ENCODE peak calls at places on chromosomes 5 and 9, in eight cellular contexts. One of them, this sample, is unnamed. For H3K27me3, the result is how much of the 10 kb centered on the place peaks cover.

GRCh38 chr9:108017671-108018070 is 528.1 kb upstream of the KLF4 start:
- DNase-seq in body of pancreas: no peak
- DNase-seq in HCT116: no peak
- DNase-seq in neural progenitor cell: peak
- DNase-seq in sigmoid colon: no peak
- DNase-seq in dorsolateral prefrontal cortex: no peak
- DNase-seq in mammary epithelial cell: peak
- DNase-seq in SJSA1: no peak
- DNase-seq in this sample: no peak

GRCh38 chr5:101080485-101081240 is 177.6 kb upstream of the ST8SIA4 start:
- DNase-seq in body of pancreas: no peak
- DNase-seq in HCT116: no peak
- DNase-seq in neural progenitor cell: no peak
- DNase-seq in sigmoid colon: no peak
- DNase-seq in dorsolateral prefrontal cortex: no peak
- DNase-seq in mammary epithelial cell: no peak
- DNase-seq in SJSA1: no peak
- DNase-seq in this sample: no peak

GRCh38 chr5:96257904-96258303 is 175.1 kb downstream of the PCSK1 start:
- DNase-seq in body of pancreas: no peak
- DNase-seq in HCT116: no peak
- DNase-seq in neural progenitor cell: no peak
- DNase-seq in sigmoid colon: no peak
- DNase-seq in dorsolateral prefrontal cortex: no peak
- DNase-seq in mammary epithelial cell: peak
- DNase-seq in SJSA1: peak
- DNase-seq in this sample: no peak

GRCh38 chr5:172194985-172195774 is 1.2 kb downstream of the EFCAB9 start:
- DNase-seq in body of pancreas: no peak
- DNase-seq in HCT116: no peak
- DNase-seq in neural progenitor cell: peak
- DNase-seq in sigmoid colon: no peak
- DNase-seq in dorsolateral prefrontal cortex: no peak
- DNase-seq in mammary epithelial cell: no peak
- DNase-seq in SJSA1: no peak
- DNase-seq in this sample: no peak

GRCh38 chr9:129473523-129474244 is 147.2 kb downstream of the C9orf50 start:
- DNase-seq in body of pancreas: no peak
- DNase-seq in HCT116: no peak
- DNase-seq in neural progenitor cell: no peak
- DNase-seq in sigmoid colon: peak
- DNase-seq in dorsolateral prefrontal cortex: no peak
- DNase-seq in mammary epithelial cell: peak
- DNase-seq in SJSA1: no peak
- DNase-seq in this sample: no peak

GRCh38 chr5:152372875-152373274 is 32.2 kb downstream of the NMUR2 start:
- DNase-seq in body of pancreas: no peak
- DNase-seq in HCT116: no peak
- DNase-seq in neural progenitor cell: no peak
- DNase-seq in sigmoid colon: no peak
- DNase-seq in dorsolateral prefrontal cortex: no peak
- DNase-seq in mammary epithelial cell: peak
- DNase-seq in SJSA1: no peak
- DNase-seq in this sample: no peak

GRCh38 chr9:31519826-31520225 is 864.6 kb upstream of the ACO1 start:
- DNase-seq in body of pancreas: no peak
- DNase-seq in HCT116: no peak
- DNase-seq in neural progenitor cell: no peak
- DNase-seq in sigmoid colon: no peak
- DNase-seq in dorsolateral prefrontal cortex: no peak
- DNase-seq in mammary epithelial cell: no peak
- DNase-seq in SJSA1: no peak
- DNase-seq in this sample: no peak

GRCh38 chr9:124344291-124345050 is 70.8 kb downstream of the PSMB7 start:
- DNase-seq in body of pancreas: no peak
- DNase-seq in HCT116: no peak
- DNase-seq in neural progenitor cell: no peak
- DNase-seq in sigmoid colon: no peak
- DNase-seq in dorsolateral prefrontal cortex: no peak
- DNase-seq in mammary epithelial cell: no peak
- DNase-seq in SJSA1: no peak
- DNase-seq in this sample: no peak

GRCh38 chr9:131982683-131983239 is 96.9 kb downstream of the MED27 start:
- DNase-seq in body of pancreas: no peak
- DNase-seq in HCT116: no peak
- DNase-seq in neural progenitor cell: no peak
- DNase-seq in sigmoid colon: no peak
- DNase-seq in dorsolateral prefrontal cortex: no peak
- DNase-seq in mammary epithelial cell: peak
- DNase-seq in SJSA1: peak
- DNase-seq in this sample: no peak

GRCh38 chr5:122089614-122090013 is 11.6 kb upstream of the LOX start:
- DNase-seq in body of pancreas: no peak
- DNase-seq in HCT116: no peak
- DNase-seq in neural progenitor cell: no peak
- DNase-seq in sigmoid colon: no peak
- DNase-seq in dorsolateral prefrontal cortex: no peak
- DNase-seq in mammary epithelial cell: peak
- DNase-seq in SJSA1: peak
- DNase-seq in this sample: no peak

GRCh38 chr9:127897194-127897692 is 2.2 kb downstream of the ST6GALNAC6 start:
- DNase-seq in body of pancreas: peak
- DNase-seq in HCT116: no peak
- DNase-seq in neural progenitor cell: peak
- DNase-seq in sigmoid colon: peak
- DNase-seq in dorsolateral prefrontal cortex: peak
- DNase-seq in mammary epithelial cell: no peak
- DNase-seq in SJSA1: no peak
- DNase-seq in this sample: peak

GRCh38 chr5:58246521-58246944 is 213.4 kb downstream of the PLK2 start:
- DNase-seq in body of pancreas: no peak
- DNase-seq in HCT116: no peak
- DNase-seq in neural progenitor cell: no peak
- DNase-seq in sigmoid colon: no peak
- DNase-seq in dorsolateral prefrontal cortex: no peak
- DNase-seq in mammary epithelial cell: no peak
- DNase-seq in SJSA1: peak
- DNase-seq in this sample: no peak

GRCh38 chr5:172007153-172007794 is 836 bp upstream of the FBXW11 start:
- DNase-seq in body of pancreas: no peak
- DNase-seq in HCT116: no peak
- DNase-seq in neural progenitor cell: peak
- DNase-seq in sigmoid colon: no peak
- DNase-seq in dorsolateral prefrontal cortex: no peak
- DNase-seq in mammary epithelial cell: no peak
- DNase-seq in SJSA1: no peak
- DNase-seq in this sample: no peak

GRCh38 chr5:171689853-171690417 is 95.7 kb upstream of the SMIM23 start:
- DNase-seq in body of pancreas: no peak
- DNase-seq in HCT116: no peak
- DNase-seq in neural progenitor cell: no peak
- DNase-seq in sigmoid colon: no peak
- DNase-seq in dorsolateral prefrontal cortex: no peak
- DNase-seq in mammary epithelial cell: no peak
- DNase-seq in SJSA1: no peak
- DNase-seq in this sample: no peak

GRCh38 chr9:113648586-113648985 is 185.1 kb downstream of the RGS3 start:
- DNase-seq in body of pancreas: no peak
- DNase-seq in HCT116: no peak
- DNase-seq in neural progenitor cell: no peak
- DNase-seq in sigmoid colon: no peak
- DNase-seq in dorsolateral prefrontal cortex: no peak
- DNase-seq in mammary epithelial cell: no peak
- DNase-seq in SJSA1: no peak
- DNase-seq in this sample: no peak
- H3K27me3 ChIP-seq in body of pancreas: under half
- H3K27me3 ChIP-seq in HCT116: under half
- H3K27me3 ChIP-seq in neural progenitor cell: under half
- H3K27me3 ChIP-seq in sigmoid colon: under half
- H3K27me3 ChIP-seq in dorsolateral prefrontal cortex: under half
- H3K27me3 ChIP-seq in mammary epithelial cell: under half
- H3K27me3 ChIP-seq in SJSA1: under half
- H3K27me3 ChIP-seq in this sample: under half

GRCh38 chr9:133957328-133957727 is 34.8 kb downstream of the VAV2 start:
- DNase-seq in body of pancreas: peak
- DNase-seq in HCT116: no peak
- DNase-seq in neural progenitor cell: no peak
- DNase-seq in sigmoid colon: no peak
- DNase-seq in dorsolateral prefrontal cortex: no peak
- DNase-seq in mammary epithelial cell: no peak
- DNase-seq in SJSA1: no peak
- DNase-seq in this sample: no peak
- H3K4me3 ChIP-seq in body of pancreas: no peak
- H3K4me3 ChIP-seq in HCT116: no peak
- H3K4me3 ChIP-seq in neural progenitor cell: no peak
- H3K4me3 ChIP-seq in sigmoid colon: no peak
- H3K4me3 ChIP-seq in dorsolateral prefrontal cortex: no peak
- H3K4me3 ChIP-seq in mammary epithelial cell: no peak
- H3K4me3 ChIP-seq in SJSA1: no peak
- H3K4me3 ChIP-seq in this sample: no peak

DNA sequence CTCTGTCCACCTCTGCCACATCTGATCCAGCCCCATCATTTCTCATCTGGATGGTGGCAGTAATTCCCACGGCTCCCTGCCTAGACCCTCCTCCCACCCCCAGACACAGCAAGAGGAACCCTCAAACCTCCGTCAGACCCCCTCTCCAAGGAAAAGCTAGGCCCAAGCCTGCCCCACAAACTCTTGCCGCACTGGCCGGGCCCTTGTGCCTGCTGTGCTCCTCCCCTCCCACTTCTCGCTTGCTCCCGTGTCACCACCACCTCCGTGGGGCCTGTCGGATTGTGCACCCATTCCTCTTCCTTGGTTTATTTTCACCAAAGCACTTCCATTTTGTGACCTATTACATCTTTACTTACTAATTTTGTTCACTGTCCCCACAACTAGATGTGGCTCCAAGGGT is 14.2 kb downstream of the BARX1 start:
- DNase-seq in body of pancreas: no peak
- DNase-seq in HCT116: no peak
- DNase-seq in neural progenitor cell: no peak
- DNase-seq in sigmoid colon: no peak
- DNase-seq in dorsolateral prefrontal cortex: no peak
- DNase-seq in mammary epithelial cell: no peak
- DNase-seq in SJSA1: no peak
- DNase-seq in this sample: no peak
- H3K27me3 ChIP-seq in body of pancreas: under half
- H3K27me3 ChIP-seq in HCT116: under half
- H3K27me3 ChIP-seq in neural progenitor cell: half or more
- H3K27me3 ChIP-seq in sigmoid colon: half or more
- H3K27me3 ChIP-seq in dorsolateral prefrontal cortex: under half
- H3K27me3 ChIP-seq in mammary epithelial cell: under half
- H3K27me3 ChIP-seq in SJSA1: under half
- H3K27me3 ChIP-seq in this sample: under half

GRCh38 chr9:72554221-72554641 is 32.8 kb downstream of the TMC1 start:
- DNase-seq in body of pancreas: peak
- DNase-seq in HCT116: no peak
- DNase-seq in neural progenitor cell: no peak
- DNase-seq in sigmoid colon: no peak
- DNase-seq in dorsolateral prefrontal cortex: no peak
- DNase-seq in mammary epithelial cell: no peak
- DNase-seq in SJSA1: peak
- DNase-seq in this sample: no peak

GRCh38 chr9:72551306-72551705 is 29.9 kb downstream of the TMC1 start:
- DNase-seq in body of pancreas: no peak
- DNase-seq in HCT116: no peak
- DNase-seq in neural progenitor cell: no peak
- DNase-seq in sigmoid colon: no peak
- DNase-seq in dorsolateral prefrontal cortex: no peak
- DNase-seq in mammary epithelial cell: no peak
- DNase-seq in SJSA1: no peak
- DNase-seq in this sample: no peak

GRCh38 chr9:72557549-72557948 is 36.1 kb downstream of the TMC1 start:
- DNase-seq in body of pancreas: peak
- DNase-seq in HCT116: peak
- DNase-seq in neural progenitor cell: no peak
- DNase-seq in sigmoid colon: peak
- DNase-seq in dorsolateral prefrontal cortex: no peak
- DNase-seq in mammary epithelial cell: peak
- DNase-seq in SJSA1: peak
- DNase-seq in this sample: no peak

GRCh38 chr9:72552356-72552755 is 30.9 kb downstream of the TMC1 start:
- DNase-seq in body of pancreas: no peak
- DNase-seq in HCT116: no peak
- DNase-seq in neural progenitor cell: no peak
- DNase-seq in sigmoid colon: no peak
- DNase-seq in dorsolateral prefrontal cortex: no peak
- DNase-seq in mammary epithelial cell: no peak
- DNase-seq in SJSA1: no peak
- DNase-seq in this sample: no peak
- H3K4me3 ChIP-seq in body of pancreas: no peak
- H3K4me3 ChIP-seq in HCT116: no peak
- H3K4me3 ChIP-seq in neural progenitor cell: no peak
- H3K4me3 ChIP-seq in sigmoid colon: no peak
- H3K4me3 ChIP-seq in dorsolateral prefrontal cortex: no peak
- H3K4me3 ChIP-seq in mammary epithelial cell: no peak
- H3K4me3 ChIP-seq in SJSA1: no peak
- H3K4me3 ChIP-seq in this sample: no peak

DNA sequence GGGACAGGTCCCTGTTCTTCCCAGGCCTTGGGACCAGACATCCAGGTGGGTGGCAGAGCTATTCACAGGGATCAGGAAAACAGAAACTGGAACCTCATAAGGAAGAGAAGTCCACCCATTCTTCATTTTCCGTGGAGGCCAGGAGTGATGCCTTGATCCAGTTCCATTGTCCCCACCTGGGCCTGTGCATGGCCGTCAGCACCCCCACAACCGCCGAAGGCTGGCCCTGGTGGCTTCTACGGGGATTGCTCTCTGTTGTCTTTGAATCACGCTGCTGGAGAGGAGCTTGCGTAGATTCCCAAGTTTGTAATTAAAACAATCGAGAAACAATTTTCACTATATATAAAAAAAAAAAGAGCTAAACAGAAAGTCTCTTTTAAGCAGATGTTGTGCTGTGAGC is 134.4 kb downstream of the MVB12B start:
- DNase-seq in body of pancreas: no peak
- DNase-seq in HCT116: no peak
- DNase-seq in neural progenitor cell: no peak
- DNase-seq in sigmoid colon: no peak
- DNase-seq in dorsolateral prefrontal cortex: no peak
- DNase-seq in mammary epithelial cell: no peak
- DNase-seq in SJSA1: no peak
- DNase-seq in this sample: no peak
- H3K27me3 ChIP-seq in body of pancreas: under half
- H3K27me3 ChIP-seq in HCT116: under half
- H3K27me3 ChIP-seq in neural progenitor cell: under half
- H3K27me3 ChIP-seq in sigmoid colon: under half
- H3K27me3 ChIP-seq in dorsolateral prefrontal cortex: under half
- H3K27me3 ChIP-seq in mammary epithelial cell: under half
- H3K27me3 ChIP-seq in SJSA1: under half
- H3K27me3 ChIP-seq in this sample: under half

DNA sequence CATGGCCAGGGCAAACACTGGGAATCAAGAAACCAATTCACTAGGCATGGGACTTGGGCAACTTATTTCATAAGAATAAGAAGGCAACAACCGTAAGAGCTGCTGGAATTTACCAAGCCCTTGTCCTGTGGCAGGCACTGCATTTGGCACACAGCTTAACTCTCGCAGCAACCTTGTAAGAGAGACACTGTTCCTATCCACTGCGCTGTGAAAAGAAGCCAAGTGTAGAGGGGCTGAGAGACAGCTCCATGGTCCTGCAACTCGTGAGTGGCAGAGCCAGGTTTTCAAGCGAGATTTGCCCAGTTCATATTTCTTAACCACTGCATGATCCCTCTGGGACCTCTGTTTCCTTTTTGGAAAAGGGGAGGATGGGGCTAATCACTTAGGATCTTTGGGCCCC is 129.3 kb upstream of the STC2 start:
- DNase-seq in body of pancreas: no peak
- DNase-seq in HCT116: no peak
- DNase-seq in neural progenitor cell: no peak
- DNase-seq in sigmoid colon: no peak
- DNase-seq in dorsolateral prefrontal cortex: no peak
- DNase-seq in mammary epithelial cell: no peak
- DNase-seq in SJSA1: no peak
- DNase-seq in this sample: no peak
- H3K4me3 ChIP-seq in body of pancreas: no peak
- H3K4me3 ChIP-seq in HCT116: no peak
- H3K4me3 ChIP-seq in neural progenitor cell: no peak
- H3K4me3 ChIP-seq in sigmoid colon: no peak
- H3K4me3 ChIP-seq in dorsolateral prefrontal cortex: no peak
- H3K4me3 ChIP-seq in mammary epithelial cell: no peak
- H3K4me3 ChIP-seq in SJSA1: no peak
- H3K4me3 ChIP-seq in this sample: no peak